ENCODE peak calls at places on chromosomes 11 and 22, in five cellular contexts. I is neuronal stem cell, C is IMR-90, J is H1, L is mesenchymal stem cell. V is an unnamed sample.

GRCh38 chr11:77179048-77179447 is 51.0 kb downstream of the MYO7A start:
- DNase-seq in I (no peak), C (no peak), J (no peak), L (no peak), V (no peak)

GRCh38 chr11:84103096-84103495 is 816.9 kb upstream of the CCDC90B start:
- DNase-seq in I (peak; percentile 61), C (no peak), J (no peak), L (no peak), V (no peak)

GRCh38 chr11:76605338-76606074 is 65.0 kb downstream of the LRRC32 start:
- DNase-seq in I (no peak), C (no peak), J (no peak), L (no peak), V (no peak)

GRCh38 chr11:1699771-1700170 is 2.8 kb downstream of the KRTAP5-6 start:
- DNase-seq in I (no peak), C (no peak), J (no peak), L (no peak), V (no peak)

GRCh38 chr11:68506908-68507307 is 46.4 kb downstream of the PPP6R3 start:
- DNase-seq in I (no peak), C (no peak), J (no peak), L (no peak), V (no peak)

GRCh38 chr11:35326266-35326879 is 93.0 kb downstream of the SLC1A2 start:
- DNase-seq in I (no peak), C (no peak), J (no peak), L (no peak), V (no peak)

GRCh38 chr11:2287102-2287501 is 14.6 kb downstream of the C11orf21 start:
- DNase-seq in I (no peak), C (no peak), J (no peak), L (no peak), V (peak; percentile 22)

GRCh38 chr22:19902245-19902699 is 39.3 kb upstream of the COMT start:
- DNase-seq in I (no peak), C (no peak), J (no peak), L (no peak), V (peak; percentile 26)

GRCh38 chr22:50016988-50017700 is 4.6 kb upstream of the IL17REL start:
- DNase-seq in I (no peak), C (no peak), J (no peak), L (no peak), V (no peak)

GRCh38 chr11:72969894-72970335 is 155.7 kb downstream of the ATG16L2 start:
- DNase-seq in I (no peak), C (peak; percentile 88), J (no peak), L (peak; percentile 71), V (no peak)

GRCh38 chr11:117830674-117831351 is 6.3 kb upstream of the FXYD2 start:
- DNase-seq in I (no peak), C (no peak), J (no peak), L (no peak), V (peak; percentile 21)

GRCh38 chr11:44095506-44096359 is at the start of gene EXT2:
- DNase-seq in I (peak; percentile 85), C (peak; percentile 76), J (no peak), L (peak; percentile 83), V (peak; percentile 88)
- H3K14ac ChIP-seq in I (peak within 1 kb of the TSS; percentile 85), C (no peak within 1 kb of the TSS), J (no peak within 1 kb of the TSS), L (peak within 1 kb of the TSS; percentile 99), V (peak within 1 kb of the TSS; percentile 53)

DNA sequence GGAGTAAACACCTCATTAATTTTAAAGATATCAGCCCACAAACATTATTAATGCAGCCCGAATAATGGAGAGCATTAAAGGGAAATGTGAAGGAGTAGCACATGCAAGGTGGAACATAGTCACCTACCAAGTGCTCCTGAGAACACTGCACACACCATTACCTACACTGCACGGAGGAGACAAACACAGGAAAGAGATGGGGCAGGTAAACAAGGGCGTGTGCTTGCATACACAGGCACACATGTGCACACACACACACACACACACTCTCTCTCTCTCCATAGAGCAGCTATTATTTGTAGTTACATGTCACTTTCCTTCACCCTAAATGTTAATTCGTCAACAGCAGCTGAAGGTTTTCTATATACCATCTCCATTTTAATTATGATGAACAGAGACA is 30.2 kb downstream of the HTR3B start:
- DNase-seq in I (no peak), C (no peak), J (no peak), L (no peak), V (no peak)
- H3K14ac ChIP-seq in I (no peak overlapping the region), C (no peak overlapping the region), J (no peak overlapping the region), L (no peak overlapping the region), V (no peak overlapping the region)

GRCh38 chr11:91804057-91804456 is 420.6 kb upstream of the FAT3 start:
- DNase-seq in I (no peak), C (no peak), J (peak; percentile 29), L (peak; percentile 28), V (peak; percentile 64)

GRCh38 chr11:91805293-91805692 is 419.3 kb upstream of the FAT3 start:
- DNase-seq in I (no peak), C (no peak), J (no peak), L (no peak), V (no peak)

GRCh38 chr11:91798240-91798639 is 426.4 kb upstream of the FAT3 start:
- DNase-seq in I (no peak), C (no peak), J (no peak), L (no peak), V (no peak)

GRCh38 chr11:91800208-91800914 is 424.3 kb upstream of the FAT3 start:
- DNase-seq in I (no peak), C (no peak), J (no peak), L (no peak), V (no peak)

GRCh38 chr11:91802475-91802874 is 422.1 kb upstream of the FAT3 start:
- DNase-seq in I (no peak), C (no peak), J (no peak), L (no peak), V (no peak)
- H3K14ac ChIP-seq in I (no peak overlapping the region), C (no peak overlapping the region), J (no peak overlapping the region), L (no peak overlapping the region), V (peak overlapping the region; percentile 24)

GRCh38 chr22:39184586-39185577 is 32.4 kb upstream of the CBX7 start:
- DNase-seq in I (no peak), C (no peak), J (no peak), L (peak; percentile 38), V (no peak)
- H3K14ac ChIP-seq in I (no peak overlapping the region), C (peak overlapping the region; percentile 58), J (no peak overlapping the region), L (peak overlapping the region; percentile 26), V (no peak overlapping the region)

DNA sequence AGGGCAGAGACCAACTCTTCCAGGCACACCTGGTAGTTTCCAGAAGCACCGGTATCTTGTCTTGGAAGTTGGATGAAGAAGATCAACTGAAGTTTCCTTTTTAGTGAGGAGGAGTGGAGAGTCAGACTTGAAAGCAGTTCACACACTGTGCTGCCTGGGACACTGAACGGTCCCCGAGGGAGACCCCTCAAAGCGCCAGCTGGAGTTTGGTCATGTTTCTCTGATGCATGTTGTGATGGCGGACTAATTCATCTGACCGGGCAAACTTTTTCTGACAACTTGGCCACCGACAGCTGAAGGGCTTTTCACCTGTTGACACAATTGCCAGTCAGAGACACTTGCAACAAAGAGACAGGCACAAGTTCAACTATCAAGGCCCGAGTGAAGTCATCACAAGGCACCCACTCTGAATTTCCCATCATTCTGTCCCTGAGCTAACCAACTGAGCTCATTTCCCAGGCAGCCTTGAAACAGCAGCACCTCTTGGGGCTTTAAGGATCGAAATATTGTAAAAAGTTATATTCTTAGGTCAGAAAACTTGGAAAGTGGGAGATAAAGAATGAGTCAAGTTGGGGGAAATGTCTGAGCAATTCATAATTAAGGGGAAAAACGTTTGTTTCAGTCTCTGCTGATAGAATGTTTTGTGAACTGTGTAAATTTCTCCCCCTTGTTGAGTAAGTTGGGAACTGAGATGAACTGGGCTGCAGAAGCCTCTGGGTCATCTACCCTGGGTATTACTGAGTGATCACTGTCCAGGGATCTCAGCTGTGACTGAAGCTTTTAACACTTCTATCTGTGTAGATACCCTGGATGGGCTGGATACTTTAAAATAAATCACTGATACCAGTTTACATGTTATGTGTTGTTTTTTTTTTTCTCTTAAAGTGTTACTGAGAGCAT is 46.2 kb downstream of the WT1 start:
- DNase-seq in I (no peak), C (no peak), J (no peak), L (no peak), V (no peak)
- H3K14ac ChIP-seq in I (no peak overlapping the region), C (no peak overlapping the region), J (no peak overlapping the region), L (no peak overlapping the region), V (no peak overlapping the region)

GRCh38 chr11:111012497-111012896 is 233.0 kb upstream of the POU2AF2 start:
- DNase-seq in I (no peak), C (no peak), J (no peak), L (no peak), V (no peak)

GRCh38 chr11:111006207-111006606 is 239.3 kb upstream of the POU2AF2 start:
- DNase-seq in I (no peak), C (no peak), J (no peak), L (no peak), V (no peak)

GRCh38 chr11:111010391-111011354 is 234.9 kb upstream of the POU2AF2 start:
- DNase-seq in I (no peak), C (no peak), J (no peak), L (no peak), V (no peak)
- H3K14ac ChIP-seq in I (peak overlapping the region; percentile 33), C (no peak overlapping the region), J (no peak overlapping the region), L (no peak overlapping the region), V (no peak overlapping the region)

GRCh38 chr11:112024778-112025678 is at the start of gene DLAT:
- DNase-seq in I (peak; percentile 95), C (peak; percentile 75), J (peak; percentile 81), L (peak; percentile 87), V (peak; percentile 97)
- H3K14ac ChIP-seq in I (peak within 1 kb of the TSS; percentile 86), C (peak within 1 kb of the TSS; percentile 87), J (no peak within 1 kb of the TSS), L (peak within 1 kb of the TSS; percentile 94), V (peak within 1 kb of the TSS; percentile 65)

GRCh38 chr22:46224044-46224746 is 25.9 kb downstream of the CDPF1 start:
- DNase-seq in I (no peak), C (no peak), J (no peak), L (no peak), V (no peak)
- H3K14ac ChIP-seq in I (no peak overlapping the region), C (no peak overlapping the region), J (no peak overlapping the region), L (no peak overlapping the region), V (no peak overlapping the region)